ENCODE peak calls at places on chromosomes 4 and X, in five cellular contexts. Y is GM12865, T is dorsolateral prefrontal cortex, A is tibial nerve, B is AG09309. S is an unnamed sample.

GRCh38 chr4:123706961-123707360 is 310.4 kb downstream of the SPRY1 start:
- DNase-seq in T (no peak), A (no peak), Y (no peak), B (no peak), S (no peak)

GRCh38 chr4:76840972-76841473 is 56.9 kb downstream of the SOWAHB start:
- DNase-seq in B (no peak), T (no peak), A (no peak), Y (no peak), S (no peak)

GRCh38 chr4:73234712-73235111 is 23.9 kb downstream of the ANKRD17 start:
- DNase-seq in B (no peak), Y (no peak), T (no peak), A (no peak), S (no peak)

GRCh38 chr4:159075531-159075932 is 27.3 kb upstream of the RAPGEF2 start:
- DNase-seq in B (peak), A (no peak), T (no peak), Y (no peak), S (no peak)

GRCh38 chr4:1601852-1602525 is 82.1 kb downstream of the FAM53A start:
- DNase-seq in B (no peak), T (no peak), Y (no peak), A (no peak), S (no peak)

GRCh38 chr4:41420576-41420975 is 117.4 kb upstream of the LIMCH1 start:
- DNase-seq in T (no peak), A (no peak), B (no peak), Y (no peak), S (no peak)

GRCh38 chrX:31508338-31508737 is 436.5 kb upstream of the FTHL17 start:
- DNase-seq in Y (no peak), B (no peak), T (no peak), A (no peak), S (no peak)

GRCh38 chr4:5893013-5893580 is at the start of gene CRMP1:
- DNase-seq in Y (no peak), B (no peak), T (no peak), A (no peak), S (no peak)

GRCh38 chr4:5142726-5143125 is 91.4 kb downstream of the STK32B start:
- DNase-seq in Y (peak), A (no peak), T (no peak), B (no peak), S (no peak)

GRCh38 chr4:177492022-177492421 is 49.8 kb upstream of the AGA start:
- DNase-seq in T (no peak), Y (no peak), B (no peak), A (no peak), S (no peak)

GRCh38 chr4:74682567-74683359 is 111.6 kb downstream of the BTC start:
- DNase-seq in Y (peak), B (peak), T (no peak), A (no peak), S (no peak)

GRCh38 chr4:15893967-15894366 is 44.6 kb downstream of the FGFBP1 start:
- DNase-seq in Y (no peak), B (peak), A (no peak), T (no peak), S (no peak)

GRCh38 chrX:23776363-23776762 is 6.6 kb upstream of the SAT1 start:
- DNase-seq in B (no peak), Y (no peak), A (no peak), T (no peak), S (no peak)

GRCh38 chrX:9324676-9325075 is 140.2 kb upstream of the TBL1X start:
- DNase-seq in T (no peak), B (no peak), Y (no peak), A (no peak), S (no peak)

GRCh38 chr4:8378101-8378724 is 62.3 kb downstream of the ACOX3 start:
- DNase-seq in A (no peak), B (no peak), T (no peak), Y (no peak), S (no peak)

GRCh38 chr4:76147454-76148141 is 599 bp downstream of the NUP54 start:
- DNase-seq in T (peak), Y (peak), B (no peak), A (no peak), S (no peak)

GRCh38 chrX:15373986-15374385 is 10.2 kb downstream of the VEGFD start:
- DNase-seq in T (no peak), B (no peak), A (no peak), Y (no peak), S (no peak)

GRCh38 chr4:32340591-32340990 is 1620.4 kb downstream of the PCDH7 start:
- DNase-seq in A (no peak), T (no peak), Y (no peak), B (no peak), S (no peak)

GRCh38 chr4:152784490-152785195 is 4.9 kb downstream of the ARFIP1 start:
- DNase-seq in B (peak), T (no peak), Y (no peak), A (no peak), S (no peak)
- TF ChIP-seq CTCF in B (peak), T (no peak), Y (no peak), A (no peak), S (no peak)

GRCh38 chr4:121950212-121950679 is 1.6 kb downstream of the TRPC3 start:
- DNase-seq in T (peak), A (peak), Y (peak), B (peak), S (peak)
- H3K4me3 ChIP-seq in T (peak), A (peak), Y (peak), B (peak), S (peak)

GRCh38 chr4:140157341-140157740 is 3.4 kb upstream of the MAML3 start:
- DNase-seq in T (no peak), A (no peak), Y (no peak), B (no peak), S (no peak)

GRCh38 chr4:140154572-140154891 is 548 bp upstream of the MAML3 start:
- DNase-seq in Y (no peak), A (no peak), B (no peak), T (no peak), S (no peak)

GRCh38 chr4:140156529-140157171 is 2.7 kb upstream of the MAML3 start:
- DNase-seq in B (no peak), Y (peak), A (no peak), T (no peak), S (no peak)

GRCh38 chr4:140162596-140162995 is 8.6 kb upstream of the MAML3 start:
- DNase-seq in T (no peak), Y (no peak), A (no peak), B (no peak), S (no peak)

DNA sequence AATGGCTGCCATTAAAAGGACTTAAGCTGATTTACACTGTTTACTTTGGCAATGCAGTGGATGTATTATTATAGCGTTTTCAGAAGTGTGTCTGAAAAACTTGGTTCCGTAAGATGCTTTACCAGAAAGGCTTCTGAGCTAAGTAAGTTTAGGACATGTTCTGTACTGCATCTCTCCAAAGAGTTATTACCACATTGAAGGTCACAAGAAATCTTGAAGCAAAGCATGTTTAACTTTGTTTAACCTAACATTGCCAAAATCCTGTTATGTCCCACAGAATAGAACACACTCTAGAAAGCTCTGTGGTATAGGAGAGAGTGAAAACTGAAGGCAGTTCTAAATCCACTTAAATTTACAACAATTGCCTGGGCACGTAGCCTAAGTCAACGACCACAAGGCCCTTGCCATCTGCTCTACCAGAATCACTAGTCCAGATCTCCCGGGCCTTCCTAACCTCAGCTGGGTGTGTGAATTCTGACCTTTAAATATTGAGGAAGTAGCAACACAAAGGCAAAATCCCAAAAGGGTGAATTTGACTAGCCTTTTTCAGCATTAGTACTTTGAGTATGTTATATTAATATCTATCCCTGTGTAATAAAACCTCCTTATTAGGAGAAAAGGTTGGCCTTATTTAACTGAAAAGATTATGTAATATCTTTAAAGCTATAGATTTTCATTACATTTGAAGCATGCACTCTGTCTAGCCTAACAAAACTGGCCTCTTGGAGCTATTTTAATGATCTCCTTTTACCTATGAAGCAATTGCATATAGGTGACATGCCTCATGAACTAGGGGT is 4.4 kb upstream of the MAML3 start:
- DNase-seq in Y (no peak), T (no peak), A (no peak), B (no peak), S (no peak)
- TF ChIP-seq CTCF in Y (no peak), T (no peak), A (no peak), B (no peak), S (no peak)

GRCh38 chr4:169064281-169064680 is 54.2 kb upstream of the CBR4 start:
- DNase-seq in Y (no peak), B (no peak), A (no peak), T (no peak), S (no peak)

GRCh38 chr4:169060396-169061081 is 50.5 kb upstream of the CBR4 start:
- DNase-seq in B (no peak), Y (no peak), A (no peak), T (no peak), S (no peak)

GRCh38 chr4:169059294-169060201 is 49.5 kb upstream of the CBR4 start:
- DNase-seq in B (no peak), A (no peak), Y (no peak), T (peak), S (no peak)

GRCh38 chr4:169063441-169063840 is 53.4 kb upstream of the CBR4 start:
- DNase-seq in Y (no peak), T (no peak), A (no peak), B (no peak), S (no peak)

DNA sequence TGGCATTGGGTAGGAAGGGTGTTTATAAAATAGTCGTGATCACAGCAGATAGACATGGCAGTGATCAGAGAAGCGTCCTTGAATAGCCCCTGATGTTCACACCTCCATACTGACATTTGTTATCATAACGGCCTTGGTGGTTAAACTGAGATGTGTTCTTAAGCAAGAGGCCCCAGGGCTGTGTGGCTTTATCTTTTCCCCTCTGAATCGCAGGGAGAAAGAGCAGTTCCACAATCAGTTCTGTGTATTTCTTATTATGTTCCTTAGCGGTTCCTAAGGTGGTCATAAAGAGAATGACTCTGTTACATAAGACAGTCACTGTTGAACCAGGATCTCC is 52.8 kb upstream of the CBR4 start:
- DNase-seq in Y (no peak), A (no peak), B (no peak), T (no peak), S (peak)
- H3K4me3 ChIP-seq in Y (no peak), A (no peak), B (no peak), T (no peak), S (no peak)

GRCh38 chr4:114378306-114378903 is 220.2 kb upstream of the UGT8 start:
- DNase-seq in A (no peak), T (no peak), B (peak), Y (no peak), S (no peak)
- TF ChIP-seq CTCF in A (no peak), T (peak), B (peak), Y (no peak), S (no peak)

GRCh38 chr4:151322565-151322964 is 2.8 kb downstream of the SH3D19 start:
- DNase-seq in B (no peak), T (no peak), A (no peak), Y (no peak), S (no peak)
- H3K4me3 ChIP-seq in B (no peak), T (no peak), A (no peak), Y (no peak), S (peak)

S was measured in ovary.